ENCODE peak calls at places on chromosomes 7 and 10, in four cellular contexts. One of them, this sample, is unnamed.

GRCh38 chr7:26460326-26460725 is 168.7 kb downstream of the SNX10 start:
- DNase-seq in mesothelial cell of epicardium: no peak
- DNase-seq in suprapubic skin: no peak
- DNase-seq in SK-N-SH: no peak
- DNase-seq in this sample: no peak

GRCh38 chr7:84176716-84177115 is 17.9 kb downstream of the SEMA3A start:
- DNase-seq in SK-N-SH: no peak
- DNase-seq in suprapubic skin: no peak
- DNase-seq in mesothelial cell of epicardium: no peak
- DNase-seq in this sample: no peak

GRCh38 chr7:130223646-130224045 is 16.0 kb downstream of the SSMEM1 start:
- DNase-seq in SK-N-SH: no peak
- DNase-seq in mesothelial cell of epicardium: no peak
- DNase-seq in suprapubic skin: no peak
- DNase-seq in this sample: no peak

GRCh38 chr7:30683306-30683705 is 1.1 kb upstream of the CRHR2 start:
- DNase-seq in SK-N-SH: no peak
- DNase-seq in suprapubic skin: no peak
- DNase-seq in mesothelial cell of epicardium: no peak
- DNase-seq in this sample: no peak

GRCh38 chr10:70315815-70316214 is 32.0 kb upstream of the NPFFR1 start:
- DNase-seq in SK-N-SH: no peak
- DNase-seq in mesothelial cell of epicardium: no peak
- DNase-seq in suprapubic skin: no peak
- DNase-seq in this sample: peak

GRCh38 chr7:4828720-4829383 is 33.0 kb downstream of the PAPOLB start:
- DNase-seq in suprapubic skin: no peak
- DNase-seq in SK-N-SH: no peak
- DNase-seq in mesothelial cell of epicardium: no peak
- DNase-seq in this sample: no peak

GRCh38 chr10:110764793-110765512 is 106.8 kb upstream of the PDCD4 start:
- DNase-seq in mesothelial cell of epicardium: no peak
- DNase-seq in suprapubic skin: no peak
- DNase-seq in SK-N-SH: no peak
- DNase-seq in this sample: no peak

GRCh38 chr7:157011333-157012112 is 1.1 kb upstream of the MNX1 start:
- DNase-seq in mesothelial cell of epicardium: no peak
- DNase-seq in suprapubic skin: peak
- DNase-seq in SK-N-SH: peak
- DNase-seq in this sample: no peak

GRCh38 chr10:82240408-82240807 is 365.4 kb downstream of the NRG3 start:
- DNase-seq in suprapubic skin: no peak
- DNase-seq in SK-N-SH: no peak
- DNase-seq in mesothelial cell of epicardium: no peak
- DNase-seq in this sample: no peak

GRCh38 chr10:132834311-132834761 is 48.4 kb upstream of the NKX6-2 start:
- DNase-seq in mesothelial cell of epicardium: no peak
- DNase-seq in suprapubic skin: no peak
- DNase-seq in SK-N-SH: no peak
- DNase-seq in this sample: no peak

GRCh38 chr10:110507303-110507702 is 9.6 kb downstream of the DUSP5 start:
- DNase-seq in mesothelial cell of epicardium: no peak
- DNase-seq in suprapubic skin: peak
- DNase-seq in SK-N-SH: no peak
- DNase-seq in this sample: no peak

GRCh38 chr10:32957341-32958084 is 517 bp downstream of the ITGB1 start:
- DNase-seq in suprapubic skin: peak
- DNase-seq in mesothelial cell of epicardium: peak
- DNase-seq in SK-N-SH: peak
- DNase-seq in this sample: peak

GRCh38 chr10:28382520-28383269 is 79.8 kb upstream of the MPP7 start:
- DNase-seq in SK-N-SH: no peak
- DNase-seq in suprapubic skin: no peak
- DNase-seq in mesothelial cell of epicardium: no peak
- DNase-seq in this sample: no peak

GRCh38 chr10:80497187-80498038 is 40.3 kb upstream of the SH2D4B start:
- DNase-seq in mesothelial cell of epicardium: no peak
- DNase-seq in suprapubic skin: no peak
- DNase-seq in SK-N-SH: no peak
- DNase-seq in this sample: no peak

GRCh38 chr7:51471199-51472016 is 154.8 kb upstream of the COBL start:
- DNase-seq in mesothelial cell of epicardium: no peak
- DNase-seq in suprapubic skin: no peak
- DNase-seq in SK-N-SH: peak
- DNase-seq in this sample: no peak

GRCh38 chr10:61460835-61461234 is 7.7 kb upstream of the TMEM26 start:
- DNase-seq in SK-N-SH: no peak
- DNase-seq in suprapubic skin: no peak
- DNase-seq in mesothelial cell of epicardium: no peak
- DNase-seq in this sample: no peak

GRCh38 chr10:81564143-81564542 is 310.9 kb upstream of the NRG3 start:
- DNase-seq in suprapubic skin: no peak
- DNase-seq in mesothelial cell of epicardium: no peak
- DNase-seq in SK-N-SH: no peak
- DNase-seq in this sample: no peak

GRCh38 chr10:4847580-4848020 is 21.6 kb downstream of the AKR1E2 start:
- DNase-seq in suprapubic skin: no peak
- DNase-seq in SK-N-SH: no peak
- DNase-seq in mesothelial cell of epicardium: no peak
- DNase-seq in this sample: no peak

GRCh38 chr7:86846494-86847190 is 202.9 kb downstream of the GRM3 start:
- DNase-seq in suprapubic skin: no peak
- DNase-seq in SK-N-SH: no peak
- DNase-seq in mesothelial cell of epicardium: no peak
- DNase-seq in this sample: no peak

GRCh38 chr10:44799971-44800370 is 111.2 kb upstream of the TMEM72 start:
- DNase-seq in suprapubic skin: no peak
- DNase-seq in mesothelial cell of epicardium: no peak
- DNase-seq in SK-N-SH: no peak
- DNase-seq in this sample: no peak

GRCh38 chr7:129110575-129111376 is 33.7 kb upstream of the TSPAN33 start:
- DNase-seq in SK-N-SH: peak
- DNase-seq in mesothelial cell of epicardium: no peak
- DNase-seq in suprapubic skin: no peak
- DNase-seq in this sample: no peak

GRCh38 chr10:110739811-110740271 is 95.7 kb downstream of the RBM20 start:
- DNase-seq in mesothelial cell of epicardium: no peak
- DNase-seq in SK-N-SH: no peak
- DNase-seq in suprapubic skin: no peak
- DNase-seq in this sample: no peak

GRCh38 chr10:77606751-77607150 is 30.9 kb downstream of the KCNMA1 start:
- DNase-seq in suprapubic skin: no peak
- DNase-seq in SK-N-SH: no peak
- DNase-seq in mesothelial cell of epicardium: no peak
- DNase-seq in this sample: no peak

GRCh38 chr7:82443801-82444219 is 233 bp upstream of the CACNA2D1 start:
- DNase-seq in SK-N-SH: peak
- DNase-seq in suprapubic skin: peak
- DNase-seq in mesothelial cell of epicardium: peak
- DNase-seq in this sample: no peak

GRCh38 chr10:124287791-124288190 is 130.9 kb downstream of the OAT start:
- DNase-seq in SK-N-SH: no peak
- DNase-seq in mesothelial cell of epicardium: no peak
- DNase-seq in suprapubic skin: peak
- DNase-seq in this sample: peak

GRCh38 chr7:45898241-45898640 is 10.0 kb downstream of the IGFBP1 start:
- DNase-seq in SK-N-SH: no peak
- DNase-seq in suprapubic skin: no peak
- DNase-seq in mesothelial cell of epicardium: no peak
- DNase-seq in this sample: no peak

GRCh38 chr10:1184541-1185415 is 128.6 kb downstream of the WDR37 start:
- DNase-seq in suprapubic skin: no peak
- DNase-seq in SK-N-SH: no peak
- DNase-seq in mesothelial cell of epicardium: no peak
- DNase-seq in this sample: peak

GRCh38 chr10:43340619-43341018 is 30.8 kb upstream of the FXYD4 start:
- DNase-seq in suprapubic skin: no peak
- DNase-seq in mesothelial cell of epicardium: no peak
- DNase-seq in SK-N-SH: no peak
- DNase-seq in this sample: no peak

DNA sequence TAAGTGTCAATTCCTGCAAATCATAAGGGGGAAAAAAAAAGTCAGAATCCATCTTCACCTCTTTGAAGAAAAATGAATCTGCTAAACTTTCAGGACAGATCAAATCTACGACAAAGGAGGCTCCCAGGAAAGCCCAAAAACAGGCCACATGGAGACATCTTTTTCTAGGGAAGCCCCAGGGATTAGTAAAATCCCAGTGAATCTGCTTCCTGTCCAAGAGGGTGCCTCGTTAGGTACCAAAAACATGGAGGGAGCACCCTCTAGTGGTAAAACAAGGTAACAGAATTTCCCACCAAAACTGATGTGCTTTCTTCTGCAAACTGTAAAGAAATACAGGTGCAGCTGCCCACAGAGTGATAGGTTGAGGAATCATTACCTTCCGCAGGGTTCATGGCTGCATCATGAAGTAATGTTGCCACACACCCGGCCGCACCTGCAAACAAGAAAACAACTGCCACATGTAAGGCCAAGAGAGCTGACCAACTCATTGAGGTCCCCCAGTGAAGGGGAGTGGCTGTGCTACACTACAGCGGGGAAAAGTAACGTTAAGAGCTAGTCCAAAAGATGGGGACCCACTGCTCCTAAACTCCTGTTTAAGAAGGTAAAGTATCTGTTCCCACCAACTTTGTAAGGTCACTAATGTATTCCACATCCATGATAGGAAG is 7.9 kb downstream of the SLC25A28 start:
- DNase-seq in suprapubic skin: no peak
- DNase-seq in SK-N-SH: peak
- DNase-seq in mesothelial cell of epicardium: no peak
- DNase-seq in this sample: no peak
- TF ChIP-seq CTCF in suprapubic skin: peak
- TF ChIP-seq CTCF in SK-N-SH: peak
- TF ChIP-seq CTCF in mesothelial cell of epicardium: peak
- TF ChIP-seq CTCF in this sample: peak

GRCh38 chr10:126331101-126331500 is 57.2 kb downstream of the ADAM12 start:
- DNase-seq in mesothelial cell of epicardium: no peak
- DNase-seq in suprapubic skin: no peak
- DNase-seq in SK-N-SH: no peak
- DNase-seq in this sample: no peak

GRCh38 chr10:126337241-126337640 is 51.0 kb downstream of the ADAM12 start:
- DNase-seq in suprapubic skin: no peak
- DNase-seq in SK-N-SH: no peak
- DNase-seq in mesothelial cell of epicardium: no peak
- DNase-seq in this sample: no peak

GRCh38 chr10:126336786-126337185 is 51.5 kb downstream of the ADAM12 start:
- DNase-seq in SK-N-SH: no peak
- DNase-seq in suprapubic skin: no peak
- DNase-seq in mesothelial cell of epicardium: no peak
- DNase-seq in this sample: no peak

DNA sequence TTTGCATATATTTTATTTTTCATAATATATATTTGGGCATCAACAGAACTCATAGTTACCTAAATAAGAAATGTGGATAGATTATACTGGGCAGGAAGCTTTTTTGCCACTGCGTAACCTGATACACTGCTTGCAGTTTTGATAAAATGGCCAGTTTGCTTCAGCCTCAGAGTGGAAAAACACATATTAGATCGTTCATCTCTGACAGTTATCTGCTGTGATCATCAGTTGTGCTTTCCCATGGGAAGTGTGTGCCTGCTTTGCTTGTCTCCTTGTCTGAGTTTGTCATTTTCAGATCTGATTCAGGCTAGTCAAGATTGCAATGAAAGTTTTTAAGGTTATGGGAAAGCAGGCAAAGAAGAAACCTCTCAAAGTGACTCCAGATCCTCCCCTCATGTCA is 54.0 kb downstream of the ADAM12 start:
- DNase-seq in SK-N-SH: peak
- DNase-seq in mesothelial cell of epicardium: no peak
- DNase-seq in suprapubic skin: no peak
- DNase-seq in this sample: no peak
- TF ChIP-seq CTCF in SK-N-SH: no peak
- TF ChIP-seq CTCF in mesothelial cell of epicardium: no peak
- TF ChIP-seq CTCF in suprapubic skin: no peak
- TF ChIP-seq CTCF in this sample: no peak

GRCh38 chr7:153948055-153948454 is 104.1 kb upstream of the DPP6 start:
- DNase-seq in mesothelial cell of epicardium: no peak
- DNase-seq in suprapubic skin: no peak
- DNase-seq in SK-N-SH: no peak
- DNase-seq in this sample: no peak
- TF ChIP-seq CTCF in mesothelial cell of epicardium: no peak
- TF ChIP-seq CTCF in suprapubic skin: no peak
- TF ChIP-seq CTCF in SK-N-SH: no peak
- TF ChIP-seq CTCF in this sample: no peak

DNA sequence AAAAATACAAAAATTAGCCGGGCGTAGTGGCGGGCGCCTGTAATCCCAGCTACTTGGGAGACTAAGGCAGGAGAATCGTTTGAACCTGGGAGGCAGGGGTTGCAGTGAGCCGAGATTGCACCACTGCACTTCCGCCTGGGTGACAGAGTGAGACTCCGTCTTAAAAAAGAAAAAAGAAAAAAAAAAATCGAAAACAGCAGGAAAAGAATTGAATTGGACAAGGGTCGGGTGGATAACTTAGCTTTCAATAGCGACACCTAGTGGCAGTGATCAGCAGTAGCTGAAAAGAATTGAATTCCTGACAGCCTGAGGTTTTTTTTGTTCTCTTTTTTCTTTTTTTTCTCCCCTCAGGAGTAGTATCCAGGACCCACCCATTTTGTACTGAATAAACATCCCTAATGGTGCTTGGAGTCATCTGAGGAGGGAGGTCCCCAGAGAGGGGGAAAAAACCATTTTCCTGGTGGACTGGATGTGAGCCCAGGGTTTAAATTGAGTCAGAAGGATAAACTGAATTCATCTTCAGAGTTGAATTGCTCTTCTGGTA is 55.1 kb downstream of the CYCS start:
- DNase-seq in SK-N-SH: peak
- DNase-seq in suprapubic skin: no peak
- DNase-seq in mesothelial cell of epicardium: peak
- DNase-seq in this sample: no peak
- TF ChIP-seq CTCF in SK-N-SH: peak
- TF ChIP-seq CTCF in suprapubic skin: peak
- TF ChIP-seq CTCF in mesothelial cell of epicardium: peak
- TF ChIP-seq CTCF in this sample: peak

GRCh38 chr7:105487559-105488218 is 34.4 kb downstream of the PUS7 start:
- DNase-seq in SK-N-SH: peak
- DNase-seq in suprapubic skin: no peak
- DNase-seq in mesothelial cell of epicardium: no peak
- DNase-seq in this sample: no peak
- TF ChIP-seq CTCF in SK-N-SH: peak
- TF ChIP-seq CTCF in suprapubic skin: no peak
- TF ChIP-seq CTCF in mesothelial cell of epicardium: no peak
- TF ChIP-seq CTCF in this sample: peak

GRCh38 chr7:47778153-47778661 is 170.1 kb downstream of the PKD1L1 start:
- DNase-seq in SK-N-SH: no peak
- DNase-seq in mesothelial cell of epicardium: no peak
- DNase-seq in suprapubic skin: no peak
- DNase-seq in this sample: no peak
- TF ChIP-seq CTCF in SK-N-SH: no peak
- TF ChIP-seq CTCF in mesothelial cell of epicardium: no peak
- TF ChIP-seq CTCF in suprapubic skin: no peak
- TF ChIP-seq CTCF in this sample: no peak

This sample was measured in chondrocyte.